ENCODE peak calls at places on chromosomes 3 and 15, in ten cellular contexts. One of them, this sample, is unnamed.
A peak's percentile ranks its signal among the peaks of the same experiment; 100 is the strongest.

GRCh38 chr3:10653866-10654611 is 148.7 kb upstream of the ATP2B2 start:
- DNase-seq in upper lobe of left lung: no peak
- DNase-seq in stomach: no peak
- DNase-seq in tibial nerve: no peak
- DNase-seq in transverse colon: no peak
- DNase-seq in A549: no peak
- DNase-seq in K562: no peak
- DNase-seq in sigmoid colon: no peak
- DNase-seq in HepG2: no peak
- DNase-seq in ovary: no peak
- DNase-seq in this sample: peak; percentile 43

GRCh38 chr3:126956361-126956760 is 26.6 kb upstream of the PLXNA1 start:
- DNase-seq in upper lobe of left lung: no peak
- DNase-seq in stomach: no peak
- DNase-seq in tibial nerve: no peak
- DNase-seq in transverse colon: no peak
- DNase-seq in A549: no peak
- DNase-seq in K562: no peak
- DNase-seq in sigmoid colon: peak; percentile 24
- DNase-seq in HepG2: no peak
- DNase-seq in ovary: no peak
- DNase-seq in this sample: no peak

GRCh38 chr3:143875566-143875965 is 27.3 kb upstream of the SLC9A9 start:
- DNase-seq in upper lobe of left lung: no peak
- DNase-seq in stomach: no peak
- DNase-seq in tibial nerve: no peak
- DNase-seq in transverse colon: no peak
- DNase-seq in A549: no peak
- DNase-seq in K562: no peak
- DNase-seq in sigmoid colon: no peak
- DNase-seq in HepG2: no peak
- DNase-seq in ovary: no peak
- DNase-seq in this sample: no peak

GRCh38 chr15:85485956-85486567 is 105.7 kb downstream of the AKAP13 start:
- DNase-seq in upper lobe of left lung: no peak
- DNase-seq in stomach: peak; percentile 53
- DNase-seq in tibial nerve: no peak
- DNase-seq in transverse colon: peak; percentile 59
- DNase-seq in A549: peak; percentile 72
- DNase-seq in K562: peak; percentile 48
- DNase-seq in sigmoid colon: no peak
- DNase-seq in HepG2: peak; percentile 75
- DNase-seq in ovary: no peak
- DNase-seq in this sample: no peak

GRCh38 chr3:146491303-146491702 is 21.9 kb upstream of the PLSCR2 start:
- DNase-seq in upper lobe of left lung: no peak
- DNase-seq in stomach: no peak
- DNase-seq in tibial nerve: no peak
- DNase-seq in transverse colon: no peak
- DNase-seq in A549: no peak
- DNase-seq in K562: no peak
- DNase-seq in sigmoid colon: no peak
- DNase-seq in HepG2: no peak
- DNase-seq in ovary: no peak
- DNase-seq in this sample: no peak

GRCh38 chr3:177881330-177881729 is 654.9 kb upstream of the KCNMB2 start:
- DNase-seq in upper lobe of left lung: no peak
- DNase-seq in stomach: no peak
- DNase-seq in tibial nerve: no peak
- DNase-seq in transverse colon: no peak
- DNase-seq in A549: no peak
- DNase-seq in K562: no peak
- DNase-seq in sigmoid colon: no peak
- DNase-seq in HepG2: no peak
- DNase-seq in ovary: no peak
- DNase-seq in this sample: no peak

GRCh38 chr3:72441284-72441994 is 406.8 kb downstream of the SHQ1 start:
- DNase-seq in upper lobe of left lung: no peak
- DNase-seq in stomach: no peak
- DNase-seq in tibial nerve: no peak
- DNase-seq in transverse colon: no peak
- DNase-seq in A549: no peak
- DNase-seq in K562: no peak
- DNase-seq in sigmoid colon: no peak
- DNase-seq in HepG2: no peak
- DNase-seq in ovary: no peak
- DNase-seq in this sample: no peak

GRCh38 chr3:15386352-15386751 is 41.0 kb downstream of the METTL6 start:
- DNase-seq in upper lobe of left lung: no peak
- DNase-seq in stomach: no peak
- DNase-seq in tibial nerve: no peak
- DNase-seq in transverse colon: no peak
- DNase-seq in A549: no peak
- DNase-seq in K562: no peak
- DNase-seq in sigmoid colon: peak; percentile 17
- DNase-seq in HepG2: no peak
- DNase-seq in ovary: no peak
- DNase-seq in this sample: peak; percentile 2

DNA sequence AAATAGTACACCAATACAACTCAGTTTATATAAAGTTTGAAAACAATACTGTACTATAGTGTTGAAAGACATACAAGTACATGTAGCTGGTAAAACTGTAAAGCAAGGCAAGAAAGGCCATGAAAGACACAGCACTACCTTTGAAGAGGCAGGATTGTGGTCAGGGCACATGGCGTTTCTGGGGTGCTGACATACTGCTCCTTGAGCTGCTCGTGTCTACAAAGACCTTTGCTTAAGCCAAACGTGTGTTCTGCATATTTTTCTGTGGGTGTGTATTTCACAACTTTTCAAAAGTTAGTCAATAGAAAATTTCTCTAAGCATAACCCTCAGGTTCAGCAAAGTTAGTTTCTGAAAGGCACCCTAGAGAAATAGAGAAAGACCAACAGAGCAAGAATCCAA is 14.1 kb upstream of the TOPAZ1 start:
- DNase-seq in upper lobe of left lung: no peak
- DNase-seq in stomach: no peak
- DNase-seq in tibial nerve: no peak
- DNase-seq in transverse colon: no peak
- DNase-seq in A549: no peak
- DNase-seq in K562: no peak
- DNase-seq in sigmoid colon: no peak
- DNase-seq in HepG2: no peak
- DNase-seq in ovary: no peak
- DNase-seq in this sample: no peak
- TF ChIP-seq EP300 in upper lobe of left lung: peak; percentile 28
- TF ChIP-seq EP300 in stomach: no peak
- TF ChIP-seq EP300 in tibial nerve: no peak
- TF ChIP-seq EP300 in transverse colon: no peak
- TF ChIP-seq EP300 in A549: no peak
- TF ChIP-seq EP300 in K562: no peak
- TF ChIP-seq EP300 in sigmoid colon: no peak
- TF ChIP-seq EP300 in HepG2: no peak
- TF ChIP-seq EP300 in ovary: no peak
- TF ChIP-seq EP300 in this sample: no peak

GRCh38 chr15:70566989-70567388 is 196.4 kb downstream of the UACA start:
- DNase-seq in upper lobe of left lung: peak; percentile 50
- DNase-seq in stomach: no peak
- DNase-seq in tibial nerve: no peak
- DNase-seq in transverse colon: no peak
- DNase-seq in A549: no peak
- DNase-seq in K562: no peak
- DNase-seq in sigmoid colon: no peak
- DNase-seq in HepG2: no peak
- DNase-seq in ovary: no peak
- DNase-seq in this sample: peak; percentile 45

GRCh38 chr15:70573121-70573850 is 190.1 kb downstream of the UACA start:
- DNase-seq in upper lobe of left lung: no peak
- DNase-seq in stomach: no peak
- DNase-seq in tibial nerve: no peak
- DNase-seq in transverse colon: no peak
- DNase-seq in A549: no peak
- DNase-seq in K562: no peak
- DNase-seq in sigmoid colon: no peak
- DNase-seq in HepG2: no peak
- DNase-seq in ovary: no peak
- DNase-seq in this sample: no peak

GRCh38 chr15:70569718-70570231 is 193.6 kb downstream of the UACA start:
- DNase-seq in upper lobe of left lung: no peak
- DNase-seq in stomach: no peak
- DNase-seq in tibial nerve: no peak
- DNase-seq in transverse colon: no peak
- DNase-seq in A549: peak; percentile 37
- DNase-seq in K562: no peak
- DNase-seq in sigmoid colon: no peak
- DNase-seq in HepG2: peak; percentile 15
- DNase-seq in ovary: no peak
- DNase-seq in this sample: no peak

GRCh38 chr15:70566047-70566835 is 197.1 kb downstream of the UACA start:
- DNase-seq in upper lobe of left lung: no peak
- DNase-seq in stomach: no peak
- DNase-seq in tibial nerve: no peak
- DNase-seq in transverse colon: no peak
- DNase-seq in A549: no peak
- DNase-seq in K562: no peak
- DNase-seq in sigmoid colon: no peak
- DNase-seq in HepG2: no peak
- DNase-seq in ovary: no peak
- DNase-seq in this sample: no peak

DNA sequence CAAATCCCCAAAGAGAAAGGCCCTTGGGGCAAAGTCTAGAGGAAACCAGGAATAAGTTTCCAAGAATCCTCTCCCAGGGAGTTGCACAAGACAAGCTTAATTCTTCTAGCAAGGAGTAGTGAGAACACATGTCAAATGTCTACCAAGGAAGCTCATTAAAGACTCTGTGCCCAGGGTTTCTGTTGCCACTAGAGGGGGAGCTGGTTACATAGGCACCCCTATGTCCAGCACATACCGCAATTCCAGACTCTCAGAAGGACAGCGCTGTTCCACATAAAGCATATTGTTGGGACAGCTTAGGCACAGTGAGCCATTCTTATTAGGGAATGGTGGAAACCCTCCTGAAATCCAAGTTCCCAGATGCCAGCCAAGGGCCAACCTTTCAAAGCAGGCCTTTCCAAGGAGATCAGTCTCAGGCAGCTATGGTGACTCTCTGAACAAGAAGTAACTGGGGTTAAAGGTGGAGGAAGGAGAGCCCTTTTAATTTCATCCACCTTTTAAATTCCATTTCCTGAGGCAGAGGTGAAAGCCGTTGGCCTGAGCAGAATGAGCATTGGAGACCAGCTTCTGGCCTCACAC is 194.1 kb downstream of the UACA start:
- DNase-seq in upper lobe of left lung: no peak
- DNase-seq in stomach: peak; percentile 43
- DNase-seq in tibial nerve: no peak
- DNase-seq in transverse colon: no peak
- DNase-seq in A549: peak; percentile 67
- DNase-seq in K562: peak; percentile 24
- DNase-seq in sigmoid colon: no peak
- DNase-seq in HepG2: peak; percentile 68
- DNase-seq in ovary: no peak
- DNase-seq in this sample: no peak
- TF ChIP-seq EP300 in upper lobe of left lung: no peak
- TF ChIP-seq EP300 in stomach: no peak
- TF ChIP-seq EP300 in tibial nerve: no peak
- TF ChIP-seq EP300 in transverse colon: no peak
- TF ChIP-seq EP300 in A549: no peak
- TF ChIP-seq EP300 in K562: no peak
- TF ChIP-seq EP300 in sigmoid colon: no peak
- TF ChIP-seq EP300 in HepG2: no peak
- TF ChIP-seq EP300 in ovary: no peak
- TF ChIP-seq EP300 in this sample: no peak

DNA sequence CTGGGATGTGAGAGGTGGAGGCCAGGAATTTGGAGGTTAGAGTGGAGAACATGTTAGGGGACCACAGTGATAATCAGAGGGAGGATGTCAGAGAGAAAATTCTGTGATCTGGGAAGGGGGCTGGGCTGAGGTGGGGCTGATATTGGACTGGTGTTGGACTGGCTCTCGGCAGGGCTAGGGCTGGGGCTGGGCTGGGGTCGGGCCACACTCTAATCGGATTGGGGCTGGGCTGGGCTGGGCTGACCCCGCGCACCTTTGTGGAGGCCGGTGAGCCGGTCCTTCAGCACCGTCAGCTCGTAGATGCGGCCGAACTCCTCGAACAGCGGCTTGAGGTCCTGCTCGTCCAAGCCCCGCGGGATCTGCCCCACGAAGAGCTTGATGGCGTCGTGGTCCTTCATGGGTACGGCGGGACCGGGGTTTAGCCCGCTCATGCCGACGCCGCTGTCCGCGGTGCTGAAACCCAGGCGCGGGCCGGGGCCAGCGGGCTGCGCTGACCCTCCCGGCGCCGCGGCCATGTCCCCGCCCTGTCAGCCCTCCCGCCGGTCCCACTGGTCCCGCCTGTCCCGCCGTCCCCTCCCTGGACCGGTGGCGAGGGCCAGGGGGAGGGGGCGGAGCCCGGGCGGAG is 485 bp downstream of the CELF6 start:
- DNase-seq in upper lobe of left lung: peak; percentile 96
- DNase-seq in stomach: peak; percentile 75
- DNase-seq in tibial nerve: no peak
- DNase-seq in transverse colon: peak; percentile 58
- DNase-seq in A549: peak; percentile 82
- DNase-seq in K562: peak; percentile 91
- DNase-seq in sigmoid colon: peak; percentile 68
- DNase-seq in HepG2: no peak
- DNase-seq in ovary: peak; percentile 85
- DNase-seq in this sample: peak; percentile 80
- TF ChIP-seq EP300 in upper lobe of left lung: no peak
- TF ChIP-seq EP300 in stomach: no peak
- TF ChIP-seq EP300 in tibial nerve: no peak
- TF ChIP-seq EP300 in transverse colon: no peak
- TF ChIP-seq EP300 in A549: no peak
- TF ChIP-seq EP300 in K562: no peak
- TF ChIP-seq EP300 in sigmoid colon: no peak
- TF ChIP-seq EP300 in HepG2: no peak
- TF ChIP-seq EP300 in ovary: no peak
- TF ChIP-seq EP300 in this sample: no peak

DNA sequence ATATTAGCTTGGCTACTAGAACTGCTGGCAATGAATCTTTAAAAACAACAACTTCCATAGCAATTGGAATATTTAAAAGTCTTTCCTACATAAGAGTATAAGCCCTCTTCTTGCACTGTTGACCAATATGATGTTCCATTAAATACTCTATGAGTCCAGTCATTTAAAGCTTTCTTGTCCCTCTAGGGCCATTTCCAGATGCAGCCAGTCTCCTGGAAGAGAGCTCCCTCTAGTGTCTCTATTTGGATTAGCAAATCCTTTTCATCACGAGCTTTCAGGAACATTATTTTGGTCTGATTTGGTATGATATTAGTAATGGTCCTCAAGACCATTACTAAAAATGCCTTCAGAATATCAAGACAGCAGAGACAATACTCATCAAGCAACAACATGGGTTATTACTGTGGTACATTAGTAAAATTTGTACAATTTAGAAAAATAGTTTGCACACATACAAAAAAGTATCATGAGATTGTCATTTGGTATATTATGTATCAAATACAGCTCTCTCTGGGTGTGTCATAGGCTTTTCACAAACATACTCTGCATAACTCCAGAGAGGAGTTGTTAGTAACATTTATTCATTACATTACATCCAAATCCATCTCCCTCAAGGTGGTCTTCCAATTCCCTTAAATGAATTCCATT is 101.3 kb downstream of the DPH6 start:
- DNase-seq in upper lobe of left lung: no peak
- DNase-seq in stomach: no peak
- DNase-seq in tibial nerve: no peak
- DNase-seq in transverse colon: no peak
- DNase-seq in A549: peak; percentile 8
- DNase-seq in K562: peak; percentile 42
- DNase-seq in sigmoid colon: no peak
- DNase-seq in HepG2: peak; percentile 37
- DNase-seq in ovary: no peak
- DNase-seq in this sample: no peak
- TF ChIP-seq EP300 in upper lobe of left lung: no peak
- TF ChIP-seq EP300 in stomach: no peak
- TF ChIP-seq EP300 in tibial nerve: no peak
- TF ChIP-seq EP300 in transverse colon: no peak
- TF ChIP-seq EP300 in A549: no peak
- TF ChIP-seq EP300 in K562: no peak
- TF ChIP-seq EP300 in sigmoid colon: no peak
- TF ChIP-seq EP300 in HepG2: no peak
- TF ChIP-seq EP300 in ovary: no peak
- TF ChIP-seq EP300 in this sample: no peak

This sample was measured in suprapubic skin.